ENCODE peak calls at places on chromosomes 12 and 14, in seven cellular contexts. I is transverse colon, S is A549, K is Peyer's patch, L is sigmoid colon, B is upper lobe of left lung, F is H1. T is an unnamed sample.

GRCh38 chr12:124914392-124915248 is at the start of gene UBC:
- DNase-seq in I (peak; percentile 95), B (peak; percentile 97), F (peak; percentile 92), K (peak; percentile 96), S (peak; percentile 97), L (peak; percentile 98), T (peak; percentile 94)

GRCh38 chr12:109264095-109264942 is 44.8 kb downstream of the FOXN4 start:
- DNase-seq in L (peak; percentile 90), B (peak; percentile 75), S (peak; percentile 78), I (peak; percentile 82), K (peak; percentile 82), F (peak; percentile 93), T (peak; percentile 62)

GRCh38 chr12:92574046-92574783 is 128.6 kb upstream of the PLEKHG7 start:
- DNase-seq in L (no peak), S (peak; percentile 64), F (peak; percentile 49), K (no peak), I (no peak), B (no peak), T (no peak)

GRCh38 chr14:103434868-103435442 is 49.7 kb downstream of the MARK3 start:
- DNase-seq in L (no peak), K (no peak), S (no peak), B (no peak), I (no peak), F (no peak), T (no peak)

GRCh38 chr12:51351913-51352532 is 5.5 kb upstream of the CELA1 start:
- DNase-seq in L (no peak), B (no peak), S (peak; percentile 76), K (peak; percentile 55), F (peak; percentile 90), I (peak; percentile 51), T (no peak)

GRCh38 chr14:96723946-96724345 is 73.2 kb upstream of the VRK1 start:
- DNase-seq in I (no peak), L (peak; percentile 40), B (no peak), S (no peak), F (no peak), K (no peak), T (no peak)

GRCh38 chr14:64190974-64191502 is 103.1 kb downstream of the ESR2 start:
- DNase-seq in K (no peak), L (no peak), S (no peak), B (no peak), I (no peak), F (no peak), T (no peak)

GRCh38 chr12:33795536-33795935 is 226.8 kb upstream of the ALG10 start:
- DNase-seq in F (no peak), S (no peak), K (no peak), B (no peak), I (no peak), L (no peak), T (no peak)

GRCh38 chr12:54526800-54527630 is 22.4 kb upstream of the PDE1B start:
- DNase-seq in F (peak; percentile 93), I (peak; percentile 25), L (no peak), K (peak; percentile 48), S (peak; percentile 43), B (no peak), T (peak; percentile 22)

GRCh38 chr12:113861708-113862312 is 104.3 kb downstream of the RBM19 start:
- DNase-seq in L (no peak), K (no peak), I (no peak), F (no peak), S (no peak), B (no peak), T (no peak)

GRCh38 chr12:80684077-80684495 is 23.3 kb upstream of the MYF6 start:
- DNase-seq in S (no peak), I (no peak), L (no peak), F (no peak), B (no peak), K (no peak), T (no peak)

GRCh38 chr14:24692382-24693352 is 58.7 kb upstream of the GZMB start:
- DNase-seq in B (no peak), K (no peak), I (no peak), L (no peak), S (no peak), F (no peak), T (no peak)

GRCh38 chr14:83300454-83301064 is 1766.9 kb upstream of the SEL1L start:
- DNase-seq in S (peak; percentile 19), K (no peak), I (no peak), B (no peak), F (no peak), L (no peak), T (no peak)

GRCh38 chr12:45336762-45337596 is 121.1 kb downstream of the ANO6 start:
- DNase-seq in B (no peak), F (no peak), I (no peak), K (no peak), S (peak; percentile 24), L (no peak), T (no peak)

GRCh38 chr14:82759691-82760090 is 1226.0 kb upstream of the SEL1L start:
- DNase-seq in K (no peak), B (no peak), S (no peak), F (no peak), I (no peak), L (no peak), T (no peak)

GRCh38 chr12:106736051-106736957 is 38.2 kb upstream of the RIC8B start:
- DNase-seq in F (no peak), K (no peak), I (no peak), L (no peak), B (no peak), S (peak; percentile 58), T (no peak)

GRCh38 chr14:56116128-56116900 is 1.9 kb upstream of the PELI2 start:
- DNase-seq in F (no peak), L (peak; percentile 60), I (no peak), B (no peak), K (no peak), S (no peak), T (no peak)

GRCh38 chr12:27003421-27004311 is 10.5 kb downstream of the TM7SF3 start:
- DNase-seq in B (no peak), S (no peak), K (no peak), F (no peak), I (no peak), L (no peak), T (no peak)

GRCh38 chr14:66649515-66649914 is 141.6 kb downstream of the GPHN start:
- DNase-seq in S (no peak), F (no peak), K (no peak), I (no peak), L (no peak), B (no peak), T (no peak)

DNA sequence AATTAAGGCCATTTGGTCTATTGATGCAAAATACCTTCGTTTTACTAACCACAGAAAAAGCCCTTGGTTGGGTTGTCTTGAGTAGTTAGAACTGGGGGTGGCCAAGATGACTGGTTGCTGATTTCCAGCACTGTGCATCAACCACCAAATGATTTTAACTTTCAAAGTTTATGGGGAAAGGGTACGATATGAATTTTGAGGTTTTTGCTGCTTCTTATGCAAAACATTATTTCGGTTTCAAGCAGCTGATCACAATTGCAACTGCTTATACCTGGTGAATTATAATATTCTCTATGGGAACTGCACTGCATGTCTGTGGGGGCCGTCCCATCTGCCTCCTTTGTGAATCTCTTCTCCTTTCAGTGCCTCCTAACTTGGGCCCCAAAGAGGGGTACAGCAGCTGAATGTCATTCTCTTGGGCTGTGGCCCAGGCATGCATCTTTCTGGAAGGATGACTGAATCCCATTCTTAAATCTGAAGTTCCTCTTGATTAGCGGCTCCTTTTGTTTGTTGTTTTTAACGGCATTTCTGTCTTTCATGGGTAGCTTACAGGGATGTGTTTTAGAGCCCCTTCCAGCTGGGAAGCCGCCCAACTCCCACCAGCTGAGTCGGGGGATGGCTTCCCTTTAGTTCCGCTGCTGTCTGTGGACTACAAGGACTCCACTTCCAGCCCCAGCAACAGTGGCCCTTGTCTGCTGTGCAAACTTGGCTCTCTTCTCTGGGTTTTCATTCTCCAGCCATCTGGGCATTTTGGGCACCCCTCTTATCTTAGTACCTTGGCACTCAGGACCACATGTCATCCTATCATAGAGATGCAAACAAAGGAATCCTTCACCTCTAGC is 479.8 kb downstream of the ZFP36L1 start:
- DNase-seq in B (no peak), S (no peak), K (peak; percentile 65), I (no peak), L (no peak), F (no peak), T (no peak)
- TF ChIP-seq POLR2A in B (no peak), S (no peak), K (no peak), I (no peak), L (no peak), F (no peak), T (no peak)

GRCh38 chr12:131896080-131896810 is 1.8 kb downstream of the ULK1 start:
- DNase-seq in S (peak; percentile 94), L (peak; percentile 98), I (peak; percentile 93), K (peak; percentile 95), B (peak; percentile 98), F (peak; percentile 90), T (peak; percentile 94)
- H3K4me3 ChIP-seq in S (peak overlapping the region; percentile 93), L (peak overlapping the region; percentile 82), I (peak overlapping the region; percentile 60), K (peak overlapping the region; percentile 68), B (peak overlapping the region; percentile 79), F (peak overlapping the region; percentile 64), T (peak overlapping the region; percentile 49)

GRCh38 chr14:77064535-77065178 is 33.4 kb upstream of the CIPC start:
- DNase-seq in L (no peak), K (no peak), B (no peak), I (no peak), F (no peak), S (no peak), T (no peak)
- H3K4me1 ChIP-seq in L (peaks cover 19% of the 10 kb centered on the region), K (no peaks in the 10 kb centered on the region), B (peaks cover 16% of the 10 kb centered on the region), I (no peaks in the 10 kb centered on the region), F (peaks cover 10% of the 10 kb centered on the region), S (peaks cover 27% of the 10 kb centered on the region), T (peaks cover 12% of the 10 kb centered on the region)

GRCh38 chr12:6342140-6342889 is 439 bp upstream of the TNFRSF1A start:
- DNase-seq in F (no peak), S (no peak), L (no peak), K (no peak), B (no peak), I (no peak), T (no peak)

GRCh38 chr12:6340745-6341438 is 984 bp downstream of the TNFRSF1A start:
- DNase-seq in S (no peak), L (no peak), I (no peak), F (no peak), B (peak; percentile 52), K (no peak), T (no peak)

GRCh38 chr12:6343518-6343917 is 1.6 kb upstream of the TNFRSF1A start:
- DNase-seq in S (peak; percentile 71), I (no peak), B (no peak), F (no peak), K (no peak), L (no peak), T (no peak)

GRCh38 chr12:6338955-6339761 is 2.7 kb downstream of the TNFRSF1A start:
- DNase-seq in L (no peak), B (no peak), K (no peak), S (no peak), F (no peak), I (no peak), T (no peak)

DNA sequence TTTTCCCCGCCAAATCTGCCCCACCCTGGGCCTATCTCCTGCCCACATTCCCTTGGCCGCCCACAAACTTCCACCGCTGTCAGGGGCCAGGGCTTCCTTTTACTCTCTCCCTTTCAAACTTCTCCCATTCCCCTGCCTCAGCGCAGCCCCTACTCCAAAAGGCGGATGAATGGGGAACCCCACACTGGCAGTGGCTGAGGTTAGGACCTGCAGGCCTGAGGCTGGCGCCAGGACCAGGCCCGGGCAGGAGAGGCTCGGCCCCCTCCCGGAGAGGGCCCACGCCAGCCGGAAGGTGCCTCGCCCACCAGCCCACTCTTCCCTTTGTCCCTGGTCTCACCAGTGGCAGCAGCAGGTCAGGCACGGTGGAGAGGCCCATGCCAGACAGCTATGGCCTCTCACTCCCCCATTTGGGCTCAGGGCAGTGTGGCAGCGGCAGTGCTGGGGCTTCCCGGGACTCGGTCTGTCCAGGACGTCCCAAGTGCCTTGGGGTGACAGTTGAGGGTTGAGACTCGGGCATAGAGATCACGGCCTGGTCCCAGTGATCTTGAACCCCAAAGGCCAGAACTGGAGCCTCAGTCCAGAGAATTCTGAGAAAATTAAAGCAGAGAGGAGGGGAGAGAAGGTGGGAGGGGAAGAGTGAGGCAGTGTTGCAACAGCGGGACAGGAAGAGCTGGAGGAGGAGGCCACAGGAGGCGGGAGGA is at the start of gene TNFRSF1A:
- DNase-seq in K (peak; percentile 85), L (peak; percentile 93), B (peak; percentile 84), S (peak; percentile 91), F (no peak), I (peak; percentile 82), T (peak; percentile 82)
- TF ChIP-seq POLR2A in K (peak; percentile 64), L (peak; percentile 87), B (peak; percentile 63), S (peak; percentile 58), F (no peak), I (peak; percentile 80), T (peak; percentile 61)